ENCODE peak calls at places on chromosome 1, in ten cellular contexts. X, Z, T, M, H, I, A, F, N and U are unnamed samples.

GRCh38 chr1:44835738-44836675 is 7.0 kb downstream of the PTCH2 start:
- DNase-seq in I (peak), A (peak), T (peak), M (peak), Z (peak), H (peak), F (peak), X (peak), N (no peak), U (peak)

GRCh38 chr1:216024546-216024945 is 398.7 kb downstream of the USH2A start:
- DNase-seq in H (no peak), Z (no peak), M (no peak), T (no peak), A (no peak), N (no peak), F (no peak), I (no peak), X (no peak), U (no peak)

GRCh38 chr1:12124693-12125421 is 41.9 kb upstream of the TNFRSF1B start:
- DNase-seq in I (peak), F (peak), Z (peak), H (peak), T (peak), X (peak), M (peak), A (no peak), N (no peak), U (peak)

GRCh38 chr1:245695211-245695610 is 540.4 kb downstream of the KIF26B start:
- DNase-seq in I (no peak), Z (no peak), F (no peak), N (no peak), X (no peak), T (no peak), M (no peak), H (no peak), A (no peak), U (no peak)

GRCh38 chr1:215114154-215114933 is 31.8 kb downstream of the KCNK2 start:
- DNase-seq in X (no peak), I (peak), F (no peak), T (peak), H (no peak), N (peak), M (peak), A (no peak), Z (peak), U (no peak)

GRCh38 chr1:116764466-116764896 is 10.3 kb downstream of the CD2 start:
- DNase-seq in N (no peak), A (peak), Z (no peak), T (no peak), F (no peak), M (no peak), H (no peak), I (no peak), X (no peak), U (peak)

GRCh38 chr1:34362949-34363348 is 186.2 kb downstream of the C1orf94 start:
- DNase-seq in X (no peak), I (no peak), T (no peak), M (no peak), Z (no peak), A (no peak), N (no peak), H (no peak), F (peak), U (no peak)

GRCh38 chr1:110875216-110875731 is 2.3 kb downstream of the CD53 start:
- DNase-seq in A (peak), M (no peak), I (no peak), Z (no peak), F (no peak), T (no peak), X (no peak), H (peak), N (no peak), U (peak)

GRCh38 chr1:46488343-46489168 is 1.1 kb upstream of the DMBX1 start:
- DNase-seq in M (peak), N (no peak), Z (no peak), I (no peak), F (no peak), A (no peak), H (no peak), T (peak), X (no peak), U (peak)

GRCh38 chr1:93993731-93994130 is 84.5 kb upstream of the GCLM start:
- DNase-seq in H (no peak), F (no peak), M (no peak), I (no peak), A (no peak), X (no peak), N (no peak), Z (no peak), T (peak), U (no peak)

GRCh38 chr1:27057801-27058647 is 45.4 kb upstream of the TENT5B start:
- DNase-seq in A (no peak), M (peak), F (no peak), Z (no peak), N (no peak), H (peak), X (peak), T (no peak), I (no peak), U (no peak)

GRCh38 chr1:9249263-9249533 is 14.6 kb downstream of the H6PD start:
- DNase-seq in N (no peak), T (no peak), Z (no peak), X (no peak), H (no peak), I (no peak), F (no peak), M (no peak), A (no peak), U (no peak)

GRCh38 chr1:47491341-47491753 is 53.5 kb downstream of the FOXD2 start:
- DNase-seq in Z (no peak), A (no peak), M (no peak), H (no peak), I (no peak), N (no peak), T (no peak), X (no peak), F (no peak), U (no peak)

GRCh38 chr1:188433428-188433827 is 1604.7 kb downstream of the PLA2G4A start:
- DNase-seq in Z (no peak), N (no peak), A (no peak), T (peak), I (no peak), M (peak), H (no peak), X (no peak), F (no peak), U (no peak)

GRCh38 chr1:154446292-154446691 is 41.1 kb downstream of the IL6R start:
- DNase-seq in A (no peak), H (no peak), F (no peak), I (no peak), Z (peak), X (no peak), N (peak), M (peak), T (no peak), U (no peak)

GRCh38 chr1:184061396-184062003 is 10.0 kb downstream of the TSEN15 start:
- DNase-seq in T (no peak), A (no peak), X (no peak), F (no peak), N (no peak), M (peak), H (no peak), Z (peak), I (no peak), U (no peak)

GRCh38 chr1:229596961-229597699 is 28.8 kb downstream of the TAF5L start:
- DNase-seq in M (peak), H (peak), F (no peak), A (no peak), Z (peak), X (no peak), I (no peak), T (no peak), N (peak), U (no peak)

GRCh38 chr1:86649618-86650017 is 54.8 kb upstream of the SH3GLB1 start:
- DNase-seq in M (no peak), N (no peak), H (no peak), A (no peak), X (no peak), Z (no peak), I (no peak), T (no peak), F (no peak), U (no peak)

GRCh38 chr1:12617511-12617900 is 504 bp downstream of the DHRS3 start:
- DNase-seq in M (no peak), Z (no peak), N (no peak), A (no peak), H (peak), T (peak), F (no peak), I (peak), X (no peak), U (peak)

DNA sequence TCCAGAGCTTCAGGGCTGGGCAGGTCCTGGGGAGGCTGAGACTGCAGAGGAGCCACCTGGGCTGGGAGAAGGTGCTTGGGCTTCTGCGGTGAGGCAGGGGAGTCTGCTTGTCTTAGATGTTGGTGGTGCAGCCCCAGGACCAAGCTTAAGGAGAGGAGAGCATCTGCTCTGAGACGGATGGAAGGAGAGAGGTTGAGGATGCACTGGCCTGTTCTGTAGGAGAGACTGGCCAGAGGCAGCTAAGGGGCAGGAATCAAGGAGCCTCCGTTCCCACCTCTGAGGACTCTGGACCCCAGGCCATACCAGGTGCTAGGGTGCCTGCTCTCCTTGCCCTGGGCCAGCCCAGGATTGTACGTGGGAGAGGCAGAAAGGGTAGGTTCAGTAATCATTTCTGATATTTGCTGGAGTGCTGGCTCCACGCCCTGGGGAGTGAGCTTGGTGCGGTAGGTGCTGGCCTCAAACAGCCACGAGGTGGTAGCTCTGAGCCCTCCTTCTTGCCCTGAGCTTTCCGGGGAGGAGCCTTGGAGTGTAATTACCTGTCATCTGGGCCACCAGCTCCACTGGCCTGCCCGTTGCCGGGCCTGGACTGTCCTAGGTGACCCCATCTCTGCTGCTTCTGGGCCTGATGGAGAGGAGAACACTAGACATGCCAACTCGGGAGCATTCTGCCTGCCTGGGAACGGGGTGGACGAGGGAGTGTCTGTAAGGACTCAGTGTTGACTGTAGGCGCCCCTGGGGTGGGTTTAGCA is 9.3 kb downstream of the MYBPH start:
- DNase-seq in A (no peak), I (peak), X (no peak), Z (no peak), H (peak), M (no peak), F (no peak), N (no peak), T (no peak), U (peak)
- TF ChIP-seq CTCF in A (peak), I (no peak), X (no peak), Z (peak), H (peak), M (no peak), F (no peak), N (no peak), T (no peak), U (no peak)

GRCh38 chr1:185914089-185914488 is 179.9 kb downstream of the HMCN1 start:
- DNase-seq in A (no peak), Z (no peak), I (no peak), X (no peak), M (no peak), F (no peak), T (no peak), N (no peak), H (no peak), U (no peak)
- TF ChIP-seq CTCF in A (no peak), Z (no peak), I (no peak), X (no peak), M (no peak), F (no peak), T (no peak), N (no peak), H (no peak), U (no peak)

DNA sequence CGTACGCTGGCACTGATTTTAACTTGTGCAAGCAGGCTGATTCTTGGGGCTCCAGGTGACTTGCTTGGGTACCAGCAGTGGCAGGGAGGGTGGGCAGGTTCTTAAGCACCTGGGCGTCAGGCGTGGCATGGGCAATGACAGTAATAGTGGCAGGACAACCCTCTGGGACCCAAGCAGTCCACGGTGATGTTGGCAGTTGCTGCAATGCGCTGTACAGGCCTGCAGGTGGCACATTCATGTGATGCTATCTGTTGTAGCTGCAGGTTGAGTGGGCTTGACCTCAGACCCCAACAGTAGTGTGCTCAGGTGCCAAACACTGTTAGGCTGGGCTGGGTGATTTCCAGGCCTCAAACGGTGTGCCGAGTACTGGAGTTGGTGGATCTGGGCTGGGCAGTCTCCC is 10.2 kb upstream of the OR10J4 start:
- DNase-seq in N (no peak), X (no peak), A (no peak), F (no peak), I (no peak), T (no peak), M (no peak), H (no peak), Z (no peak), U (no peak)
- TF ChIP-seq CTCF in N (peak), X (no peak), A (no peak), F (no peak), I (peak), T (peak), M (no peak), H (no peak), Z (peak), U (no peak)

GRCh38 chr1:156862602-156863599 is 2.2 kb downstream of the NTRK1 start:
- DNase-seq in X (no peak), F (no peak), A (no peak), N (no peak), Z (no peak), I (no peak), M (no peak), H (no peak), T (no peak), U (peak)

GRCh38 chr1:156865865-156866678 is 5.4 kb downstream of the NTRK1 start:
- DNase-seq in A (no peak), I (no peak), F (no peak), Z (no peak), T (no peak), M (no peak), N (no peak), X (no peak), H (no peak), U (peak)

GRCh38 chr1:156865258-156865657 is 4.6 kb downstream of the NTRK1 start:
- DNase-seq in F (no peak), X (no peak), Z (no peak), H (no peak), N (no peak), I (no peak), A (no peak), M (no peak), T (no peak), U (no peak)

GRCh38 chr1:156866679-156867015 is 6.0 kb downstream of the NTRK1 start:
- DNase-seq in F (no peak), I (no peak), Z (no peak), X (peak), M (no peak), H (no peak), N (no peak), A (no peak), T (no peak), U (no peak)

GRCh38 chr1:156864796-156865195 is 4.1 kb downstream of the NTRK1 start:
- DNase-seq in N (no peak), F (no peak), M (no peak), X (no peak), I (no peak), A (no peak), Z (no peak), T (no peak), H (no peak), U (no peak)
- TF ChIP-seq CTCF in N (no peak), F (no peak), M (no peak), X (no peak), I (no peak), A (no peak), Z (no peak), T (no peak), H (no peak), U (no peak)